ENCODE peak calls at places on chromosome 1, in five cellular contexts. One of them, this sample, is unnamed.

GRCh38 chr1:186374313-186375151 is 521 bp downstream of the TPR start:
- DNase-seq in transverse colon: peak
- DNase-seq in activated naive CD4-positive, alpha-beta T cell treated with Interleukin-2 at 50 U/mL for 16 hours: peak
- DNase-seq in non-pigmented ciliary epithelial cell: no peak
- DNase-seq in activated CD8-positive, alpha-beta memory T cell treated with anti-CD3 and anti-CD28 coated beads for 24 hours: no peak
- DNase-seq in this sample: no peak

GRCh38 chr1:182782587-182782913 is 7.0 kb upstream of the NPL start:
- DNase-seq in transverse colon: no peak
- DNase-seq in activated naive CD4-positive, alpha-beta T cell treated with Interleukin-2 at 50 U/mL for 16 hours: no peak
- DNase-seq in non-pigmented ciliary epithelial cell: no peak
- DNase-seq in activated CD8-positive, alpha-beta memory T cell treated with anti-CD3 and anti-CD28 coated beads for 24 hours: no peak
- DNase-seq in this sample: no peak

GRCh38 chr1:229270547-229271447 is at the start of gene RAB4A:
- DNase-seq in transverse colon: peak
- DNase-seq in activated naive CD4-positive, alpha-beta T cell treated with Interleukin-2 at 50 U/mL for 16 hours: peak
- DNase-seq in non-pigmented ciliary epithelial cell: no peak
- DNase-seq in activated CD8-positive, alpha-beta memory T cell treated with anti-CD3 and anti-CD28 coated beads for 24 hours: peak
- DNase-seq in this sample: peak

GRCh38 chr1:65429806-65430205 is 9.3 kb downstream of the LEPR start:
- DNase-seq in transverse colon: no peak
- DNase-seq in activated naive CD4-positive, alpha-beta T cell treated with Interleukin-2 at 50 U/mL for 16 hours: no peak
- DNase-seq in non-pigmented ciliary epithelial cell: peak
- DNase-seq in activated CD8-positive, alpha-beta memory T cell treated with anti-CD3 and anti-CD28 coated beads for 24 hours: no peak
- DNase-seq in this sample: no peak

GRCh38 chr1:203652718-203653461 is 26.3 kb downstream of the ATP2B4 start:
- DNase-seq in transverse colon: no peak
- DNase-seq in activated naive CD4-positive, alpha-beta T cell treated with Interleukin-2 at 50 U/mL for 16 hours: no peak
- DNase-seq in non-pigmented ciliary epithelial cell: no peak
- DNase-seq in activated CD8-positive, alpha-beta memory T cell treated with anti-CD3 and anti-CD28 coated beads for 24 hours: no peak
- DNase-seq in this sample: no peak

GRCh38 chr1:203049576-203050180 is 23.4 kb downstream of the PPFIA4 start:
- DNase-seq in transverse colon: no peak
- DNase-seq in activated naive CD4-positive, alpha-beta T cell treated with Interleukin-2 at 50 U/mL for 16 hours: no peak
- DNase-seq in non-pigmented ciliary epithelial cell: no peak
- DNase-seq in activated CD8-positive, alpha-beta memory T cell treated with anti-CD3 and anti-CD28 coated beads for 24 hours: no peak
- DNase-seq in this sample: no peak

GRCh38 chr1:6588128-6588892 is 8.5 kb downstream of the ZBTB48 start:
- DNase-seq in transverse colon: no peak
- DNase-seq in activated naive CD4-positive, alpha-beta T cell treated with Interleukin-2 at 50 U/mL for 16 hours: no peak
- DNase-seq in non-pigmented ciliary epithelial cell: no peak
- DNase-seq in activated CD8-positive, alpha-beta memory T cell treated with anti-CD3 and anti-CD28 coated beads for 24 hours: no peak
- DNase-seq in this sample: no peak

GRCh38 chr1:240091614-240092300 is at the start of gene FMN2:
- DNase-seq in transverse colon: peak
- DNase-seq in activated naive CD4-positive, alpha-beta T cell treated with Interleukin-2 at 50 U/mL for 16 hours: no peak
- DNase-seq in non-pigmented ciliary epithelial cell: no peak
- DNase-seq in activated CD8-positive, alpha-beta memory T cell treated with anti-CD3 and anti-CD28 coated beads for 24 hours: no peak
- DNase-seq in this sample: no peak

GRCh38 chr1:151156515-151156819 is at the start of gene TNFAIP8L2:
- DNase-seq in transverse colon: peak
- DNase-seq in activated naive CD4-positive, alpha-beta T cell treated with Interleukin-2 at 50 U/mL for 16 hours: peak
- DNase-seq in non-pigmented ciliary epithelial cell: no peak
- DNase-seq in activated CD8-positive, alpha-beta memory T cell treated with anti-CD3 and anti-CD28 coated beads for 24 hours: peak
- DNase-seq in this sample: peak

GRCh38 chr1:109598655-109599054 is 20.8 kb downstream of the GNAT2 start:
- DNase-seq in transverse colon: no peak
- DNase-seq in activated naive CD4-positive, alpha-beta T cell treated with Interleukin-2 at 50 U/mL for 16 hours: no peak
- DNase-seq in non-pigmented ciliary epithelial cell: no peak
- DNase-seq in activated CD8-positive, alpha-beta memory T cell treated with anti-CD3 and anti-CD28 coated beads for 24 hours: no peak
- DNase-seq in this sample: no peak

GRCh38 chr1:25568090-25568833 is 24.9 kb downstream of the LDLRAP1 start:
- DNase-seq in transverse colon: no peak
- DNase-seq in activated naive CD4-positive, alpha-beta T cell treated with Interleukin-2 at 50 U/mL for 16 hours: no peak
- DNase-seq in non-pigmented ciliary epithelial cell: no peak
- DNase-seq in activated CD8-positive, alpha-beta memory T cell treated with anti-CD3 and anti-CD28 coated beads for 24 hours: no peak
- DNase-seq in this sample: no peak

GRCh38 chr1:67162954-67163353 is 3.3 kb upstream of the IL23R start:
- DNase-seq in transverse colon: no peak
- DNase-seq in activated naive CD4-positive, alpha-beta T cell treated with Interleukin-2 at 50 U/mL for 16 hours: peak
- DNase-seq in non-pigmented ciliary epithelial cell: no peak
- DNase-seq in activated CD8-positive, alpha-beta memory T cell treated with anti-CD3 and anti-CD28 coated beads for 24 hours: no peak
- DNase-seq in this sample: no peak

GRCh38 chr1:88726697-88727096 is 42.6 kb downstream of the PKN2 start:
- DNase-seq in transverse colon: no peak
- DNase-seq in activated naive CD4-positive, alpha-beta T cell treated with Interleukin-2 at 50 U/mL for 16 hours: no peak
- DNase-seq in non-pigmented ciliary epithelial cell: no peak
- DNase-seq in activated CD8-positive, alpha-beta memory T cell treated with anti-CD3 and anti-CD28 coated beads for 24 hours: no peak
- DNase-seq in this sample: no peak

GRCh38 chr1:201490708-201491131 is 16.2 kb downstream of the CSRP1 start:
- DNase-seq in transverse colon: no peak
- DNase-seq in activated naive CD4-positive, alpha-beta T cell treated with Interleukin-2 at 50 U/mL for 16 hours: no peak
- DNase-seq in non-pigmented ciliary epithelial cell: no peak
- DNase-seq in activated CD8-positive, alpha-beta memory T cell treated with anti-CD3 and anti-CD28 coated beads for 24 hours: no peak
- DNase-seq in this sample: no peak

GRCh38 chr1:210302501-210302900 is 26.2 kb upstream of the HHAT start:
- DNase-seq in transverse colon: no peak
- DNase-seq in activated naive CD4-positive, alpha-beta T cell treated with Interleukin-2 at 50 U/mL for 16 hours: no peak
- DNase-seq in non-pigmented ciliary epithelial cell: no peak
- DNase-seq in activated CD8-positive, alpha-beta memory T cell treated with anti-CD3 and anti-CD28 coated beads for 24 hours: no peak
- DNase-seq in this sample: no peak

GRCh38 chr1:85342177-85342576 is 65.7 kb upstream of the BCL10 start:
- DNase-seq in transverse colon: no peak
- DNase-seq in activated naive CD4-positive, alpha-beta T cell treated with Interleukin-2 at 50 U/mL for 16 hours: no peak
- DNase-seq in non-pigmented ciliary epithelial cell: no peak
- DNase-seq in activated CD8-positive, alpha-beta memory T cell treated with anti-CD3 and anti-CD28 coated beads for 24 hours: no peak
- DNase-seq in this sample: no peak

GRCh38 chr1:30719406-30720270 is 3.7 kb downstream of the MATN1 start:
- DNase-seq in transverse colon: no peak
- DNase-seq in activated naive CD4-positive, alpha-beta T cell treated with Interleukin-2 at 50 U/mL for 16 hours: no peak
- DNase-seq in non-pigmented ciliary epithelial cell: no peak
- DNase-seq in activated CD8-positive, alpha-beta memory T cell treated with anti-CD3 and anti-CD28 coated beads for 24 hours: no peak
- DNase-seq in this sample: no peak

GRCh38 chr1:17903386-17903785 is 148.3 kb downstream of the ACTL8 start:
- DNase-seq in transverse colon: no peak
- DNase-seq in activated naive CD4-positive, alpha-beta T cell treated with Interleukin-2 at 50 U/mL for 16 hours: no peak
- DNase-seq in non-pigmented ciliary epithelial cell: no peak
- DNase-seq in activated CD8-positive, alpha-beta memory T cell treated with anti-CD3 and anti-CD28 coated beads for 24 hours: no peak
- DNase-seq in this sample: no peak

GRCh38 chr1:96927125-96927524 is 205.5 kb downstream of the PTBP2 start:
- DNase-seq in transverse colon: no peak
- DNase-seq in activated naive CD4-positive, alpha-beta T cell treated with Interleukin-2 at 50 U/mL for 16 hours: no peak
- DNase-seq in non-pigmented ciliary epithelial cell: no peak
- DNase-seq in activated CD8-positive, alpha-beta memory T cell treated with anti-CD3 and anti-CD28 coated beads for 24 hours: no peak
- DNase-seq in this sample: no peak

GRCh38 chr1:203196371-203196770 is 9.9 kb upstream of the CHI3L1 start:
- DNase-seq in transverse colon: no peak
- DNase-seq in activated naive CD4-positive, alpha-beta T cell treated with Interleukin-2 at 50 U/mL for 16 hours: no peak
- DNase-seq in non-pigmented ciliary epithelial cell: no peak
- DNase-seq in activated CD8-positive, alpha-beta memory T cell treated with anti-CD3 and anti-CD28 coated beads for 24 hours: no peak
- DNase-seq in this sample: no peak

GRCh38 chr1:10530281-10530740 is 55.6 kb downstream of the PEX14 start:
- DNase-seq in transverse colon: peak
- DNase-seq in activated naive CD4-positive, alpha-beta T cell treated with Interleukin-2 at 50 U/mL for 16 hours: no peak
- DNase-seq in non-pigmented ciliary epithelial cell: no peak
- DNase-seq in activated CD8-positive, alpha-beta memory T cell treated with anti-CD3 and anti-CD28 coated beads for 24 hours: no peak
- DNase-seq in this sample: no peak

GRCh38 chr1:180524915-180525695 is 22.7 kb upstream of the ACBD6 start:
- DNase-seq in transverse colon: no peak
- DNase-seq in activated naive CD4-positive, alpha-beta T cell treated with Interleukin-2 at 50 U/mL for 16 hours: no peak
- DNase-seq in non-pigmented ciliary epithelial cell: no peak
- DNase-seq in activated CD8-positive, alpha-beta memory T cell treated with anti-CD3 and anti-CD28 coated beads for 24 hours: no peak
- DNase-seq in this sample: no peak

GRCh38 chr1:183520379-183520778 is 48.1 kb downstream of the SMG7 start:
- DNase-seq in transverse colon: no peak
- DNase-seq in activated naive CD4-positive, alpha-beta T cell treated with Interleukin-2 at 50 U/mL for 16 hours: no peak
- DNase-seq in non-pigmented ciliary epithelial cell: no peak
- DNase-seq in activated CD8-positive, alpha-beta memory T cell treated with anti-CD3 and anti-CD28 coated beads for 24 hours: no peak
- DNase-seq in this sample: no peak

GRCh38 chr1:17370618-17371017 is 1.4 kb upstream of the PADI6 start:
- DNase-seq in transverse colon: no peak
- DNase-seq in activated naive CD4-positive, alpha-beta T cell treated with Interleukin-2 at 50 U/mL for 16 hours: no peak
- DNase-seq in non-pigmented ciliary epithelial cell: no peak
- DNase-seq in activated CD8-positive, alpha-beta memory T cell treated with anti-CD3 and anti-CD28 coated beads for 24 hours: no peak
- DNase-seq in this sample: no peak

GRCh38 chr1:93980320-93980744 is 71.1 kb upstream of the GCLM start:
- DNase-seq in transverse colon: no peak
- DNase-seq in activated naive CD4-positive, alpha-beta T cell treated with Interleukin-2 at 50 U/mL for 16 hours: no peak
- DNase-seq in non-pigmented ciliary epithelial cell: no peak
- DNase-seq in activated CD8-positive, alpha-beta memory T cell treated with anti-CD3 and anti-CD28 coated beads for 24 hours: no peak
- DNase-seq in this sample: no peak

GRCh38 chr1:75969550-75969949 is 37.3 kb upstream of the ASB17 start:
- DNase-seq in transverse colon: no peak
- DNase-seq in activated naive CD4-positive, alpha-beta T cell treated with Interleukin-2 at 50 U/mL for 16 hours: no peak
- DNase-seq in non-pigmented ciliary epithelial cell: no peak
- DNase-seq in activated CD8-positive, alpha-beta memory T cell treated with anti-CD3 and anti-CD28 coated beads for 24 hours: no peak
- DNase-seq in this sample: no peak

GRCh38 chr1:201214461-201214860 is 23.8 kb downstream of the IGFN1 start:
- DNase-seq in transverse colon: no peak
- DNase-seq in activated naive CD4-positive, alpha-beta T cell treated with Interleukin-2 at 50 U/mL for 16 hours: no peak
- DNase-seq in non-pigmented ciliary epithelial cell: no peak
- DNase-seq in activated CD8-positive, alpha-beta memory T cell treated with anti-CD3 and anti-CD28 coated beads for 24 hours: no peak
- DNase-seq in this sample: peak

GRCh38 chr1:66893712-66894111 is 30.9 kb downstream of the DNAI4 start:
- DNase-seq in transverse colon: no peak
- DNase-seq in activated naive CD4-positive, alpha-beta T cell treated with Interleukin-2 at 50 U/mL for 16 hours: no peak
- DNase-seq in non-pigmented ciliary epithelial cell: no peak
- DNase-seq in activated CD8-positive, alpha-beta memory T cell treated with anti-CD3 and anti-CD28 coated beads for 24 hours: no peak
- DNase-seq in this sample: no peak

GRCh38 chr1:42334240-42335049 is 590 bp downstream of the FOXJ3 start:
- DNase-seq in transverse colon: peak
- DNase-seq in activated naive CD4-positive, alpha-beta T cell treated with Interleukin-2 at 50 U/mL for 16 hours: peak
- DNase-seq in non-pigmented ciliary epithelial cell: no peak
- DNase-seq in activated CD8-positive, alpha-beta memory T cell treated with anti-CD3 and anti-CD28 coated beads for 24 hours: no peak
- DNase-seq in this sample: peak

GRCh38 chr1:155193275-155193990 is 14.3 kb downstream of the THBS3 start:
- DNase-seq in transverse colon: peak
- DNase-seq in activated naive CD4-positive, alpha-beta T cell treated with Interleukin-2 at 50 U/mL for 16 hours: peak
- DNase-seq in non-pigmented ciliary epithelial cell: no peak
- DNase-seq in activated CD8-positive, alpha-beta memory T cell treated with anti-CD3 and anti-CD28 coated beads for 24 hours: peak
- DNase-seq in this sample: peak

GRCh38 chr1:10295471-10296085 is 85.2 kb downstream of the KIF1B start:
- DNase-seq in transverse colon: no peak
- DNase-seq in activated naive CD4-positive, alpha-beta T cell treated with Interleukin-2 at 50 U/mL for 16 hours: no peak
- DNase-seq in non-pigmented ciliary epithelial cell: no peak
- DNase-seq in activated CD8-positive, alpha-beta memory T cell treated with anti-CD3 and anti-CD28 coated beads for 24 hours: no peak
- DNase-seq in this sample: no peak

GRCh38 chr1:204702552-204703270 is 17.2 kb upstream of the LRRN2 start:
- DNase-seq in transverse colon: no peak
- DNase-seq in activated naive CD4-positive, alpha-beta T cell treated with Interleukin-2 at 50 U/mL for 16 hours: no peak
- DNase-seq in non-pigmented ciliary epithelial cell: no peak
- DNase-seq in activated CD8-positive, alpha-beta memory T cell treated with anti-CD3 and anti-CD28 coated beads for 24 hours: no peak
- DNase-seq in this sample: peak